ENCODE peak calls at places on chromosomes 3 and 15, in nine cellular contexts. One of them, this sample, is unnamed.

GRCh38 chr3:120816728-120817127 is 74.2 kb downstream of the GTF2E1 start:
- DNase-seq in body of pancreas: peak; percentile 37
- DNase-seq in small intestine: no peak
- DNase-seq in fibroblast of lung: peak; percentile 18
- DNase-seq in CD4-positive, alpha-beta memory T cell: no peak
- DNase-seq in GM23338: no peak
- DNase-seq in heart left ventricle: no peak
- DNase-seq in psoas muscle: no peak
- DNase-seq in lung: no peak
- DNase-seq in this sample: no peak

GRCh38 chr3:38165722-38166387 is 518 bp downstream of the OXSR1 start:
- DNase-seq in small intestine: peak; percentile 63
- DNase-seq in fibroblast of lung: peak; percentile 11
- DNase-seq in body of pancreas: peak; percentile 62
- DNase-seq in CD4-positive, alpha-beta memory T cell: no peak
- DNase-seq in GM23338: peak; percentile 58
- DNase-seq in heart left ventricle: no peak
- DNase-seq in lung: peak; percentile 57
- DNase-seq in psoas muscle: no peak
- DNase-seq in this sample: no peak

GRCh38 chr15:48352474-48353072 is 21.3 kb downstream of the DUT start:
- DNase-seq in CD4-positive, alpha-beta memory T cell: peak; percentile 55
- DNase-seq in psoas muscle: no peak
- DNase-seq in small intestine: peak; percentile 76
- DNase-seq in body of pancreas: peak; percentile 62
- DNase-seq in GM23338: peak; percentile 85
- DNase-seq in lung: peak; percentile 46
- DNase-seq in fibroblast of lung: peak; percentile 66
- DNase-seq in heart left ventricle: peak; percentile 28
- DNase-seq in this sample: no peak

GRCh38 chr3:2735392-2735894 is 374.7 kb downstream of the IL5RA start:
- DNase-seq in psoas muscle: no peak
- DNase-seq in fibroblast of lung: no peak
- DNase-seq in GM23338: no peak
- DNase-seq in lung: no peak
- DNase-seq in heart left ventricle: no peak
- DNase-seq in CD4-positive, alpha-beta memory T cell: no peak
- DNase-seq in small intestine: no peak
- DNase-seq in body of pancreas: no peak
- DNase-seq in this sample: no peak

GRCh38 chr3:115347737-115348136 is 200.6 kb upstream of the ZBTB20 start:
- DNase-seq in lung: no peak
- DNase-seq in GM23338: peak; percentile 51
- DNase-seq in heart left ventricle: no peak
- DNase-seq in CD4-positive, alpha-beta memory T cell: no peak
- DNase-seq in psoas muscle: no peak
- DNase-seq in small intestine: no peak
- DNase-seq in body of pancreas: no peak
- DNase-seq in fibroblast of lung: peak; percentile 24
- DNase-seq in this sample: no peak

GRCh38 chr3:42502429-42503250 is at the start of gene VIPR1:
- DNase-seq in heart left ventricle: peak; percentile 65
- DNase-seq in psoas muscle: peak; percentile 73
- DNase-seq in GM23338: peak; percentile 95
- DNase-seq in lung: peak; percentile 87
- DNase-seq in body of pancreas: peak; percentile 92
- DNase-seq in small intestine: peak; percentile 94
- DNase-seq in CD4-positive, alpha-beta memory T cell: peak; percentile 95
- DNase-seq in fibroblast of lung: peak; percentile 8
- DNase-seq in this sample: peak; percentile 91

GRCh38 chr15:70127797-70128756 is 30.4 kb upstream of the TLE3 start:
- DNase-seq in GM23338: no peak
- DNase-seq in heart left ventricle: no peak
- DNase-seq in lung: no peak
- DNase-seq in CD4-positive, alpha-beta memory T cell: no peak
- DNase-seq in fibroblast of lung: no peak
- DNase-seq in body of pancreas: no peak
- DNase-seq in psoas muscle: no peak
- DNase-seq in small intestine: peak; percentile 72
- DNase-seq in this sample: no peak

GRCh38 chr15:96457852-96458251 is 127.4 kb downstream of the NR2F2 start:
- DNase-seq in body of pancreas: no peak
- DNase-seq in heart left ventricle: no peak
- DNase-seq in lung: no peak
- DNase-seq in small intestine: no peak
- DNase-seq in GM23338: no peak
- DNase-seq in fibroblast of lung: no peak
- DNase-seq in CD4-positive, alpha-beta memory T cell: no peak
- DNase-seq in psoas muscle: no peak
- DNase-seq in this sample: no peak

GRCh38 chr3:29277249-29277648 is 3.6 kb upstream of the RBMS3 start:
- DNase-seq in CD4-positive, alpha-beta memory T cell: no peak
- DNase-seq in GM23338: no peak
- DNase-seq in body of pancreas: no peak
- DNase-seq in fibroblast of lung: no peak
- DNase-seq in lung: no peak
- DNase-seq in heart left ventricle: no peak
- DNase-seq in small intestine: no peak
- DNase-seq in psoas muscle: no peak
- DNase-seq in this sample: no peak

GRCh38 chr15:93024293-93024692 is 64.7 kb downstream of the RGMA start:
- DNase-seq in lung: no peak
- DNase-seq in heart left ventricle: no peak
- DNase-seq in CD4-positive, alpha-beta memory T cell: no peak
- DNase-seq in body of pancreas: no peak
- DNase-seq in fibroblast of lung: no peak
- DNase-seq in small intestine: no peak
- DNase-seq in GM23338: no peak
- DNase-seq in psoas muscle: no peak
- DNase-seq in this sample: no peak

GRCh38 chr3:134864644-134865043 is 69.6 kb downstream of the EPHB1 start:
- DNase-seq in fibroblast of lung: no peak
- DNase-seq in heart left ventricle: peak; percentile 42
- DNase-seq in GM23338: no peak
- DNase-seq in CD4-positive, alpha-beta memory T cell: no peak
- DNase-seq in body of pancreas: no peak
- DNase-seq in lung: no peak
- DNase-seq in small intestine: no peak
- DNase-seq in psoas muscle: peak; percentile 64
- DNase-seq in this sample: no peak

GRCh38 chr15:76185716-76186115 is 125.6 kb downstream of the ETFA start:
- DNase-seq in heart left ventricle: no peak
- DNase-seq in CD4-positive, alpha-beta memory T cell: no peak
- DNase-seq in lung: no peak
- DNase-seq in body of pancreas: no peak
- DNase-seq in GM23338: peak; percentile 81
- DNase-seq in small intestine: peak; percentile 58
- DNase-seq in fibroblast of lung: peak; percentile 65
- DNase-seq in psoas muscle: no peak
- DNase-seq in this sample: no peak

GRCh38 chr15:76533060-76533955 is 196.7 kb downstream of the ISL2 start:
- DNase-seq in body of pancreas: no peak
- DNase-seq in heart left ventricle: no peak
- DNase-seq in CD4-positive, alpha-beta memory T cell: no peak
- DNase-seq in fibroblast of lung: no peak
- DNase-seq in small intestine: peak; percentile 45
- DNase-seq in psoas muscle: no peak
- DNase-seq in GM23338: no peak
- DNase-seq in lung: no peak
- DNase-seq in this sample: no peak

GRCh38 chr15:34330279-34330678 is 7.3 kb downstream of the SLC12A6 start:
- DNase-seq in lung: no peak
- DNase-seq in body of pancreas: no peak
- DNase-seq in GM23338: no peak
- DNase-seq in heart left ventricle: no peak
- DNase-seq in CD4-positive, alpha-beta memory T cell: no peak
- DNase-seq in fibroblast of lung: no peak
- DNase-seq in small intestine: no peak
- DNase-seq in psoas muscle: no peak
- DNase-seq in this sample: no peak

GRCh38 chr3:167187211-167187610 is 192.9 kb downstream of the ZBBX start:
- DNase-seq in lung: no peak
- DNase-seq in CD4-positive, alpha-beta memory T cell: no peak
- DNase-seq in small intestine: no peak
- DNase-seq in heart left ventricle: no peak
- DNase-seq in fibroblast of lung: no peak
- DNase-seq in body of pancreas: no peak
- DNase-seq in psoas muscle: no peak
- DNase-seq in GM23338: no peak
- DNase-seq in this sample: no peak

GRCh38 chr3:15427981-15428380 is 583 bp downstream of the EAF1 start:
- DNase-seq in lung: no peak
- DNase-seq in GM23338: peak; percentile 45
- DNase-seq in fibroblast of lung: no peak
- DNase-seq in small intestine: peak; percentile 55
- DNase-seq in psoas muscle: no peak
- DNase-seq in CD4-positive, alpha-beta memory T cell: no peak
- DNase-seq in heart left ventricle: no peak
- DNase-seq in body of pancreas: no peak
- DNase-seq in this sample: no peak

GRCh38 chr3:140251678-140252077 is 316.7 kb downstream of the CLSTN2 start:
- DNase-seq in psoas muscle: no peak
- DNase-seq in body of pancreas: no peak
- DNase-seq in small intestine: no peak
- DNase-seq in GM23338: peak; percentile 49
- DNase-seq in heart left ventricle: no peak
- DNase-seq in fibroblast of lung: no peak
- DNase-seq in CD4-positive, alpha-beta memory T cell: no peak
- DNase-seq in lung: no peak
- DNase-seq in this sample: no peak

GRCh38 chr15:51861557-51862350 is 32.3 kb downstream of the TMOD3 start:
- DNase-seq in body of pancreas: no peak
- DNase-seq in GM23338: no peak
- DNase-seq in CD4-positive, alpha-beta memory T cell: peak; percentile 64
- DNase-seq in fibroblast of lung: no peak
- DNase-seq in small intestine: peak; percentile 48
- DNase-seq in heart left ventricle: no peak
- DNase-seq in psoas muscle: no peak
- DNase-seq in lung: no peak
- DNase-seq in this sample: no peak

GRCh38 chr3:190346541-190346940 is 24.3 kb upstream of the CLDN1 start:
- DNase-seq in lung: no peak
- DNase-seq in GM23338: no peak
- DNase-seq in small intestine: no peak
- DNase-seq in heart left ventricle: no peak
- DNase-seq in body of pancreas: no peak
- DNase-seq in CD4-positive, alpha-beta memory T cell: no peak
- DNase-seq in psoas muscle: no peak
- DNase-seq in fibroblast of lung: peak; percentile 39
- DNase-seq in this sample: no peak

GRCh38 chr3:69864141-69864540 is 124.9 kb downstream of the MITF start:
- DNase-seq in lung: no peak
- DNase-seq in small intestine: no peak
- DNase-seq in CD4-positive, alpha-beta memory T cell: no peak
- DNase-seq in heart left ventricle: no peak
- DNase-seq in fibroblast of lung: no peak
- DNase-seq in psoas muscle: no peak
- DNase-seq in body of pancreas: no peak
- DNase-seq in GM23338: no peak
- DNase-seq in this sample: no peak

DNA sequence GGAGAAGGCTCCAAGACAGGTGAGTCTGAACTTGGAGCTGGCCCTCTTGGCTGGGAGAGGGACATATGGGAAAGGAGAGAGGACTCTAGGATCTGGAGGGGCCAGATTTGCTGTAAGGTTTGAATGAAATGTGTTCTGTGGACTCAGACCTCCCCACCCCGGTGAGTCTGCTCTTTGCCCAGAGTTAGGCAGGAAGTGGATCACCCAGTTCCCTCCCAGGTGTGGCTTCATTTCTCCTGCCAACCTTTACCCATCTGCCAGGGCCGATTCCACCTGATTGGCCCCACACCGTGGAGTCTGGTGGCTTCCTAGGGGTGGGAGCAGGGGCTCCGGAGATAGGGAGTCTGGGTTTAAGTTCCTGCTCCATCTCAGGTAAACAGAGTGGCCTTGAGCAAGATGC is 25.5 kb downstream of the CD276 start:
- DNase-seq in GM23338: no peak
- DNase-seq in small intestine: peak; percentile 90
- DNase-seq in heart left ventricle: no peak
- DNase-seq in body of pancreas: no peak
- DNase-seq in lung: no peak
- DNase-seq in CD4-positive, alpha-beta memory T cell: no peak
- DNase-seq in fibroblast of lung: no peak
- DNase-seq in psoas muscle: no peak
- DNase-seq in this sample: no peak
- H3K36me3 ChIP-seq in GM23338: no peaks in the 10 kb centered on the region
- H3K36me3 ChIP-seq in small intestine: peaks cover 2% of the 10 kb centered on the region
- H3K36me3 ChIP-seq in heart left ventricle: peaks cover 4% of the 10 kb centered on the region
- H3K36me3 ChIP-seq in body of pancreas: peaks cover 3% of the 10 kb centered on the region
- H3K36me3 ChIP-seq in lung: no peaks in the 10 kb centered on the region
- H3K36me3 ChIP-seq in CD4-positive, alpha-beta memory T cell: no peaks in the 10 kb centered on the region
- H3K36me3 ChIP-seq in fibroblast of lung: peaks cover 39% of the 10 kb centered on the region
- H3K36me3 ChIP-seq in psoas muscle: peaks cover 83% of the 10 kb centered on the region
- H3K36me3 ChIP-seq in this sample: peaks cover 45% of the 10 kb centered on the region

GRCh38 chr3:185730550-185730949 is 94.3 kb downstream of the IGF2BP2 start:
- DNase-seq in small intestine: no peak
- DNase-seq in GM23338: no peak
- DNase-seq in CD4-positive, alpha-beta memory T cell: no peak
- DNase-seq in fibroblast of lung: no peak
- DNase-seq in body of pancreas: no peak
- DNase-seq in psoas muscle: no peak
- DNase-seq in lung: no peak
- DNase-seq in heart left ventricle: no peak
- DNase-seq in this sample: no peak
- H3K4me1 ChIP-seq in small intestine: no peaks in the 10 kb centered on the region
- H3K4me1 ChIP-seq in GM23338: peaks cover 63% of the 10 kb centered on the region
- H3K4me1 ChIP-seq in CD4-positive, alpha-beta memory T cell: no peaks in the 10 kb centered on the region
- H3K4me1 ChIP-seq in fibroblast of lung: peaks cover 32% of the 10 kb centered on the region
- H3K4me1 ChIP-seq in body of pancreas: no peaks in the 10 kb centered on the region
- H3K4me1 ChIP-seq in psoas muscle: no peaks in the 10 kb centered on the region
- H3K4me1 ChIP-seq in lung: no peaks in the 10 kb centered on the region
- H3K4me1 ChIP-seq in heart left ventricle: no peaks in the 10 kb centered on the region
- H3K4me1 ChIP-seq in this sample: no peaks in the 10 kb centered on the region

GRCh38 chr15:31357148-31357547 is 30.5 kb downstream of the KLF13 start:
- DNase-seq in GM23338: no peak
- DNase-seq in small intestine: no peak
- DNase-seq in body of pancreas: no peak
- DNase-seq in CD4-positive, alpha-beta memory T cell: peak; percentile 51
- DNase-seq in lung: no peak
- DNase-seq in psoas muscle: no peak
- DNase-seq in heart left ventricle: no peak
- DNase-seq in fibroblast of lung: no peak
- DNase-seq in this sample: no peak
- H3K4me3 ChIP-seq in GM23338: no peak overlapping the region
- H3K4me3 ChIP-seq in small intestine: no peak overlapping the region
- H3K4me3 ChIP-seq in body of pancreas: no peak overlapping the region
- H3K4me3 ChIP-seq in CD4-positive, alpha-beta memory T cell: no peak overlapping the region
- H3K4me3 ChIP-seq in lung: no peak overlapping the region
- H3K4me3 ChIP-seq in psoas muscle: no peak overlapping the region
- H3K4me3 ChIP-seq in heart left ventricle: no peak overlapping the region
- H3K4me3 ChIP-seq in fibroblast of lung: no peak overlapping the region
- H3K4me3 ChIP-seq in this sample: no peak overlapping the region

DNA sequence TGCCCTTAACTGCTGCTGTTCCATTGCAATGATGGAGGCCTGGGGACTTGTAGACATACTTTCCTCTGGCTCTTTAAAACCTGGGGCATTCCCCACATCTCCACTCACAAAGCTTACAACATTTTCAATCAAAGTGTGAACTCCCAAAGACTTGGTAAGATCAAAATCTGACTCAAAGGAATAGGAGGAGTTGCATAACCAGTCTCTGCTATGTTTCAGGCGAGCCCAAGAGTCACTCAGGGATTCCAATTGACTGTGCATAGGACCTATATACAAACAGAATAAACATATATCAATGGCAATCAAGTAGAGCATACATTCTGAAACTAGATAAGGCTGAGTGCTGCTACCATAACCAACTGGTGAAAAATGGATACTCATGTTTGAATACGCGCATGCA is 101.5 kb downstream of the FBXL22 start:
- DNase-seq in GM23338: no peak
- DNase-seq in small intestine: no peak
- DNase-seq in lung: no peak
- DNase-seq in heart left ventricle: no peak
- DNase-seq in fibroblast of lung: no peak
- DNase-seq in body of pancreas: no peak
- DNase-seq in psoas muscle: no peak
- DNase-seq in CD4-positive, alpha-beta memory T cell: no peak
- DNase-seq in this sample: no peak
- H3K36me3 ChIP-seq in GM23338: no peaks in the 10 kb centered on the region
- H3K36me3 ChIP-seq in small intestine: peaks cover 11% of the 10 kb centered on the region
- H3K36me3 ChIP-seq in lung: peaks cover 30% of the 10 kb centered on the region
- H3K36me3 ChIP-seq in heart left ventricle: peaks cover 26% of the 10 kb centered on the region
- H3K36me3 ChIP-seq in fibroblast of lung: peaks cover 2% of the 10 kb centered on the region
- H3K36me3 ChIP-seq in body of pancreas: peaks cover 8% of the 10 kb centered on the region
- H3K36me3 ChIP-seq in psoas muscle: peaks cover 72% of the 10 kb centered on the region
- H3K36me3 ChIP-seq in CD4-positive, alpha-beta memory T cell: peaks cover 33% of the 10 kb centered on the region
- H3K36me3 ChIP-seq in this sample: peaks cover 54% of the 10 kb centered on the region

This sample was measured in vagina.